ENCODE peak calls at places on chromosomes 1 and 21, in four cellular contexts. W, E, S and I are unnamed samples.
A peak's percentile ranks its signal among the peaks of the same experiment; 100 is the strongest.

GRCh38 chr1:183209533-183210158 is 23.6 kb downstream of the LAMC2 start:
- DNase-seq in E (no peak), W (no peak), S (no peak), I (no peak)

GRCh38 chr21:17976139-17976538 is 157.0 kb upstream of the C21orf91 start:
- DNase-seq in W (no peak), S (no peak), E (no peak), I (no peak)

GRCh38 chr21:42216726-42217572 is 2.0 kb upstream of the ABCG1 start:
- DNase-seq in W (no peak), E (no peak), S (no peak), I (no peak)

GRCh38 chr1:117120774-117121588 is 568 bp downstream of the TRIM45 start:
- DNase-seq in W (no peak), E (peak; percentile 17), S (peak; percentile 4), I (peak; percentile 3)

GRCh38 chr1:197321821-197322220 is 53.8 kb downstream of the CRB1 start:
- DNase-seq in W (no peak), E (no peak), S (no peak), I (no peak)

GRCh38 chr1:169106921-169107672 is 607 bp downstream of the ATP1B1 start:
- DNase-seq in E (peak; percentile 59), W (peak; percentile 25), S (no peak), I (no peak)

GRCh38 chr1:71738256-71738655 is 544.1 kb downstream of the NEGR1 start:
- DNase-seq in S (no peak), W (no peak), E (peak; percentile 20), I (peak; percentile 3)

GRCh38 chr1:78003882-78004718 is 639 bp upstream of the DNAJB4 start:
- DNase-seq in S (peak; percentile 77), E (peak; percentile 27), W (peak; percentile 84), I (peak; percentile 82)

GRCh38 chr1:77303387-77303786 is 21.6 kb downstream of the AK5 start:
- DNase-seq in S (no peak), W (no peak), E (no peak), I (no peak)

GRCh38 chr1:37731312-37732019 is 33.5 kb downstream of the EPHA10 start:
- DNase-seq in W (no peak), S (no peak), E (no peak), I (no peak)

GRCh38 chr1:37265786-37266667 is 208.4 kb upstream of the ZC3H12A start:
- DNase-seq in E (peak; percentile 53), S (no peak), W (no peak), I (no peak)

GRCh38 chr1:248127653-248128052 is 17.3 kb upstream of the OR2M5 start:
- DNase-seq in W (no peak), E (no peak), S (no peak), I (no peak)

GRCh38 chr1:26016258-26016943 is 5.2 kb upstream of the EXTL1 start:
- DNase-seq in W (no peak), S (no peak), E (no peak), I (no peak)

GRCh38 chr1:35605882-35606182 is 32.7 kb downstream of the TFAP2E start:
- DNase-seq in W (no peak), S (no peak), E (no peak), I (no peak)

GRCh38 chr1:176205322-176205914 is 1.7 kb downstream of the COP1 start:
- DNase-seq in S (no peak), E (no peak), W (no peak), I (no peak)

GRCh38 chr1:3366181-3367051 is 88.0 kb upstream of the ARHGEF16 start:
- DNase-seq in W (no peak), E (no peak), S (peak; percentile 16), I (no peak)

GRCh38 chr1:99441234-99442095 is 177.2 kb downstream of the PLPPR4 start:
- DNase-seq in W (no peak), S (no peak), E (no peak), I (no peak)

GRCh38 chr1:110058591-110058990 is 11.9 kb downstream of the ALX3 start:
- DNase-seq in E (no peak), W (no peak), S (no peak), I (no peak)

GRCh38 chr1:7454895-7455784 is 316.0 kb upstream of the VAMP3 start:
- DNase-seq in W (no peak), E (peak; percentile 58), S (no peak), I (no peak)
- TF ChIP-seq JUND in W (no peak), E (no peak), S (no peak), I (no peak)

GRCh38 chr1:93154898-93155297 is 25.3 kb downstream of the TMED5 start:
- DNase-seq in E (no peak), S (no peak), W (no peak), I (no peak)
- TF ChIP-seq JUND in E (no peak), S (no peak), W (no peak), I (no peak)

DNA sequence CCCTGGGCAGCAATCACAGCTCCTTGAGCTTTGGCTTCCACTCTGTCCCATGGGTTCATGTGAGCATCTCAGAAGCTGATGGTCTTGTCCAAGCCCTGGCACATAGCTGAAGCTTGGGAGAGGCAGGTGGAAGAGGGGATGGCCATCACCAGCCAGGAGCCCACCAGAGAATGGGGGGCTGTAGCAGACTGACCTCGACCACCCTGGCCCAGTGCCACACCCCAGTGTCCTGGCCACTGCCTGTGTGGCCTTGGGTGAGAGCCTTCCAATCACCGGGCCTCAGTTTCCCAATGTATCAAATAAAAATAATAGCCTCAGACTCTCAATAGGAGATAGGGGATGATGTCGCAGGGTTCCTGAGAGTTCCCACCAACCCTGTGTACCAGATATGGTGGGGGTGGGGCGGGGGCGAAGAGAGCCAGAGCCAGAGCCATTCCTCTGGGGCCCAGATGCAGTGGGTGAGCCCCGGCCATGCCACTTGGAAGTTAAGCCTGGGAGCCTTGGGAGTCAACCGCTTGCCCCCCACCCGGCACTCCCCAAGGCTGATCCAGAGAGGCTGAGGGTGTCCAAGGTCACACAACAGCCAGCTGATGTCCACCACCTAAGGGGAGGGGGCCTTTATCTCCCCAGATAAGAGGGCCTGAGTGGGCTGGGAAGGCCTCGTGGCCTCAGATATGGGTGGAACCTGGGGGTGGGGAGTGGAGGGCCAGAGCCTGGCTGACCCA is 9.3 kb upstream of the EDN2 start:
- DNase-seq in E (no peak), S (no peak), W (peak; percentile 52), I (no peak)
- TF ChIP-seq JUND in E (no peak), S (no peak), W (no peak), I (no peak)

GRCh38 chr21:43262427-43262826 is 93.6 kb downstream of the CRYAA start:
- DNase-seq in E (no peak), S (no peak), W (no peak), I (no peak)
- TF ChIP-seq JUND in E (no peak), S (no peak), W (no peak), I (no peak)

GRCh38 chr1:55636691-55637090 is 421.5 kb upstream of the USP24 start:
- DNase-seq in S (no peak), E (no peak), W (no peak), I (no peak)

GRCh38 chr1:55639051-55639450 is 423.9 kb upstream of the USP24 start:
- DNase-seq in W (no peak), E (no peak), S (no peak), I (no peak)

GRCh38 chr1:55634516-55634915 is 419.4 kb upstream of the USP24 start:
- DNase-seq in W (no peak), E (no peak), S (no peak), I (peak; percentile 6)

GRCh38 chr1:55632906-55633305 is 417.7 kb upstream of the USP24 start:
- DNase-seq in W (no peak), S (no peak), E (no peak), I (no peak)

DNA sequence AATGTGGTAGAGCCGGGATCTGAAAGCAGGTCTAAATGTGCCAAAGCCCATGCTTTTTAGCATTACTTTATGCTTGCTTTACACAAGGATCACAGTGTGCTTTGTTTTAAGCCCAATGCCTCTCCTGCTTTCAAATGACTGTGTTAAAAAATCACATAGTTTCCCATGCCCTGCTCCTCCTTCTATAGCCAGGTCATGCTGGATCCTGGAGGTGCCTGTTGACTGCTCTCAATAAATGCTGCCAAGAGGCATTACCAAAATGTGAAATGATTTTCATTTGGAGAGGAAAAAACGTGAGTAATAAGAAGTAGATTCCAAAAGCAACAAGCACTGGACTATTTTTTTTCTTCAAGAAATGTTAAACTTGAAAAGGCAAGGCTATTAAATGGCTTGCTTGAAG is 420.7 kb upstream of the USP24 start:
- DNase-seq in E (no peak), S (no peak), W (no peak), I (no peak)
- TF ChIP-seq JUND in E (no peak), S (no peak), W (no peak), I (no peak)